ENCODE peak calls at places on chromosomes 11 and 22, in five cellular contexts. One of them, this sample, is unnamed.

GRCh38 chr11:93563857-93564256 is 20.7 kb upstream of the SMCO4 start:
- DNase-seq in HepG2: no peak
- DNase-seq in NB4: no peak
- DNase-seq in K562: no peak
- DNase-seq in A549: no peak
- DNase-seq in this sample: no peak

GRCh38 chr11:116736763-116737162 is 36.0 kb downstream of the BUD13 start:
- DNase-seq in HepG2: peak; percentile 60
- DNase-seq in A549: peak; percentile 33
- DNase-seq in NB4: peak; percentile 34
- DNase-seq in K562: peak; percentile 56
- DNase-seq in this sample: no peak

GRCh38 chr22:31206896-31207687 is 5.0 kb upstream of the LIMK2 start:
- DNase-seq in A549: no peak
- DNase-seq in NB4: no peak
- DNase-seq in K562: no peak
- DNase-seq in HepG2: no peak
- DNase-seq in this sample: no peak

GRCh38 chr11:67776834-67777530 is 102.6 kb upstream of the ALDH3B2 start:
- DNase-seq in NB4: no peak
- DNase-seq in K562: no peak
- DNase-seq in A549: no peak
- DNase-seq in HepG2: no peak
- DNase-seq in this sample: no peak

GRCh38 chr22:40289991-40290459 is 56.3 kb upstream of the ADSL start:
- DNase-seq in NB4: no peak
- DNase-seq in K562: no peak
- DNase-seq in A549: no peak
- DNase-seq in HepG2: no peak
- DNase-seq in this sample: no peak

GRCh38 chr11:44150395-44150794 is 54.9 kb downstream of the EXT2 start:
- DNase-seq in K562: no peak
- DNase-seq in HepG2: no peak
- DNase-seq in A549: no peak
- DNase-seq in NB4: no peak
- DNase-seq in this sample: no peak

GRCh38 chr22:23070418-23071162 is at the start of gene GNAZ:
- DNase-seq in NB4: peak; percentile 14
- DNase-seq in K562: no peak
- DNase-seq in A549: no peak
- DNase-seq in HepG2: no peak
- DNase-seq in this sample: no peak

GRCh38 chr11:65432133-65432650 is 9.6 kb downstream of the NEAT1 start:
- DNase-seq in K562: no peak
- DNase-seq in NB4: no peak
- DNase-seq in HepG2: no peak
- DNase-seq in A549: no peak
- DNase-seq in this sample: peak; percentile 26

GRCh38 chr22:30381250-30381649 is 6.0 kb downstream of the RNF215 start:
- DNase-seq in K562: no peak
- DNase-seq in HepG2: no peak
- DNase-seq in NB4: no peak
- DNase-seq in A549: no peak
- DNase-seq in this sample: no peak

GRCh38 chr11:13343931-13344717 is 66.5 kb downstream of the BMAL1 start:
- DNase-seq in HepG2: peak; percentile 64
- DNase-seq in A549: peak; percentile 74
- DNase-seq in NB4: peak; percentile 70
- DNase-seq in K562: peak; percentile 75
- DNase-seq in this sample: peak; percentile 70

GRCh38 chr11:128904872-128905344 is 13.8 kb downstream of the KCNJ5 start:
- DNase-seq in K562: no peak
- DNase-seq in NB4: peak; percentile 91
- DNase-seq in HepG2: no peak
- DNase-seq in A549: peak; percentile 50
- DNase-seq in this sample: peak; percentile 29

GRCh38 chr22:32120603-32121002 is 38.5 kb downstream of the C22orf42 start:
- DNase-seq in K562: no peak
- DNase-seq in NB4: no peak
- DNase-seq in A549: no peak
- DNase-seq in HepG2: no peak
- DNase-seq in this sample: no peak

GRCh38 chr11:41522391-41522790 is 62.9 kb upstream of the LRRC4C start:
- DNase-seq in HepG2: no peak
- DNase-seq in NB4: no peak
- DNase-seq in A549: no peak
- DNase-seq in K562: no peak
- DNase-seq in this sample: no peak

GRCh38 chr22:35625763-35626162 is 8.6 kb upstream of the MB start:
- DNase-seq in K562: no peak
- DNase-seq in NB4: no peak
- DNase-seq in HepG2: no peak
- DNase-seq in A549: no peak
- DNase-seq in this sample: no peak

GRCh38 chr11:107666911-107667568 is 44.8 kb downstream of the SLN start:
- DNase-seq in HepG2: no peak
- DNase-seq in NB4: no peak
- DNase-seq in A549: no peak
- DNase-seq in K562: no peak
- DNase-seq in this sample: no peak

GRCh38 chr11:61516675-61517516 is 8.3 kb downstream of the LRRC10B start:
- DNase-seq in K562: peak; percentile 61
- DNase-seq in HepG2: peak; percentile 8
- DNase-seq in A549: peak; percentile 86
- DNase-seq in NB4: peak; percentile 53
- DNase-seq in this sample: peak; percentile 42

GRCh38 chr22:48660104-48660794 is 1167.4 kb downstream of the BRD1 start:
- DNase-seq in HepG2: no peak
- DNase-seq in NB4: no peak
- DNase-seq in A549: no peak
- DNase-seq in K562: no peak
- DNase-seq in this sample: no peak

GRCh38 chr22:25966448-25966913 is 202.8 kb upstream of the SEZ6L start:
- DNase-seq in K562: no peak
- DNase-seq in NB4: peak; percentile 39
- DNase-seq in HepG2: no peak
- DNase-seq in A549: no peak
- DNase-seq in this sample: no peak

GRCh38 chr11:103871923-103872551 is 164.4 kb upstream of the DDI1 start:
- DNase-seq in A549: no peak
- DNase-seq in HepG2: no peak
- DNase-seq in K562: no peak
- DNase-seq in NB4: no peak
- DNase-seq in this sample: no peak

GRCh38 chr22:31150615-31151014 is 9.4 kb upstream of the RNF185 start:
- DNase-seq in NB4: no peak
- DNase-seq in A549: no peak
- DNase-seq in K562: no peak
- DNase-seq in HepG2: peak; percentile 60
- DNase-seq in this sample: no peak

GRCh38 chr11:112826026-112826425 is 135.2 kb upstream of the NCAM1 start:
- DNase-seq in K562: no peak
- DNase-seq in A549: no peak
- DNase-seq in HepG2: no peak
- DNase-seq in NB4: no peak
- DNase-seq in this sample: no peak

GRCh38 chr11:85934599-85935169 is 79.5 kb downstream of the CCDC83 start:
- DNase-seq in A549: no peak
- DNase-seq in HepG2: no peak
- DNase-seq in K562: no peak
- DNase-seq in NB4: no peak
- DNase-seq in this sample: no peak

GRCh38 chr11:64764753-64765152 is 5.0 kb upstream of the PYGM start:
- DNase-seq in NB4: no peak
- DNase-seq in K562: no peak
- DNase-seq in A549: no peak
- DNase-seq in HepG2: no peak
- DNase-seq in this sample: no peak

GRCh38 chr22:18077639-18078328 is at the start of gene PEX26:
- DNase-seq in K562: peak; percentile 98
- DNase-seq in HepG2: peak; percentile 92
- DNase-seq in NB4: peak; percentile 98
- DNase-seq in A549: peak; percentile 82
- DNase-seq in this sample: peak; percentile 93

GRCh38 chr11:92130432-92130831 is 94.2 kb upstream of the FAT3 start:
- DNase-seq in A549: no peak
- DNase-seq in HepG2: no peak
- DNase-seq in K562: no peak
- DNase-seq in NB4: no peak
- DNase-seq in this sample: no peak

GRCh38 chr22:40051322-40051721 is 56.6 kb downstream of the FAM83F start:
- DNase-seq in HepG2: no peak
- DNase-seq in NB4: peak; percentile 52
- DNase-seq in K562: peak; percentile 60
- DNase-seq in A549: no peak
- DNase-seq in this sample: no peak

GRCh38 chr11:86143429-86144030 is 74.6 kb upstream of the PICALM start:
- DNase-seq in K562: peak; percentile 92
- DNase-seq in HepG2: no peak
- DNase-seq in NB4: peak; percentile 66
- DNase-seq in A549: no peak
- DNase-seq in this sample: no peak

GRCh38 chr11:73047773-73048371 is 94.2 kb downstream of the FCHSD2 start:
- DNase-seq in NB4: no peak
- DNase-seq in K562: no peak
- DNase-seq in HepG2: no peak
- DNase-seq in A549: no peak
- DNase-seq in this sample: peak; percentile 34

GRCh38 chr11:29333993-29334780 is 682.6 kb downstream of the KCNA4 start:
- DNase-seq in A549: peak; percentile 61
- DNase-seq in K562: peak; percentile 1
- DNase-seq in HepG2: peak; percentile 32
- DNase-seq in NB4: peak; percentile 44
- DNase-seq in this sample: peak; percentile 61

GRCh38 chr11:9783986-9784385 is 120.1 kb downstream of the SWAP70 start:
- DNase-seq in A549: no peak
- DNase-seq in NB4: no peak
- DNase-seq in K562: no peak
- DNase-seq in HepG2: no peak
- DNase-seq in this sample: no peak

GRCh38 chr11:63572026-63572688 is 9.0 kb upstream of the PLAAT2 start:
- DNase-seq in A549: no peak
- DNase-seq in K562: no peak
- DNase-seq in HepG2: no peak
- DNase-seq in NB4: peak; percentile 52
- DNase-seq in this sample: no peak

GRCh38 chr11:55481416-55481815 is 72.9 kb upstream of the OR4C15 start:
- DNase-seq in NB4: no peak
- DNase-seq in K562: no peak
- DNase-seq in A549: no peak
- DNase-seq in HepG2: no peak
- DNase-seq in this sample: no peak

DNA sequence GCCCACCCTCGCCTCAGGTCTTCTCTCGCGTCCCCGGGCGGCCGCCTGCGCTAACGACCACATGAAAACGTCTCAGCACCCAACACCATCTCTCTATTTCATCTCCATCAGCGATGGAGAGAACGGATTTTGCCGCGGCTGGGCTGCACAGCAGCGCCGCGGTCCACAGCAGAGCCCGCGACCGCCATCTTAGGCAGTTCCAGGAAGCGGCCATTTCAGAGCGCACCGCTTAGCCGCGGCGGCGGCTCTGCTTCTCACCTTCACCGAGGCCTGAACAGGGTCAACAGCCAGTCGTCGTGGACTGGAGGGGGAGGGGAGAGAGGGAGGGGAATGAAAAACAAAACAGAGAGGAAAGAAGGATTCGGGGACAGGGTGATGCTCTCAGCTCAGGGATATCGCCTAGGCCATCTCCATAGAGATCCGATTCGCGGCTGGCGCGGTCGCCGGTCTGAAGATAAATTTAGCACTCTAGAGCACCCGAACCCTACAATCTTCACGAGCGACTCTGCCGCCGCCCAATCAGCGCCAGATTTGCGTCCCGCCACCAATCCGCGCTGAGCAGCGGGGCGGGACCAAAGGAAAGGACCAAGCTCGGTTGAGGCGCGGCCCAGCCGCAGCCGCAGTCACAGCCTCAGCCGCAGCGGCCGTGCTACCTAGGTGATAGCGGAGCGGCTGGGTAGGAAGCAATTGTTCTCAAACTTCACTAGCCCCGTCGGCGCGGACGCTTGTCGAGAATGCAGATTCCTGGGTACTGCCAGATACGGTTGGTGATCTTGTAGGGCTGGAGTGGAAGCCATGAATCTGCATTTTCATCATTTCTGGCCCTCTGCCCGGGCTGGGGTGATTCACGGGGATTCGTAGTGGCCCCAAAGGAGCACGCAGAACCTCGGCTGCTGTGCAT is at the start of gene ZBED5:
- DNase-seq in A549: peak; percentile 87
- DNase-seq in NB4: peak; percentile 98
- DNase-seq in HepG2: peak; percentile 92
- DNase-seq in K562: peak; percentile 99
- DNase-seq in this sample: peak; percentile 99
- TF ChIP-seq MYC in A549: no peak
- TF ChIP-seq MYC in NB4: peak; percentile 29
- TF ChIP-seq MYC in HepG2: peak; percentile 54
- TF ChIP-seq MYC in K562: no peak
- TF ChIP-seq MYC in this sample: no peak

DNA sequence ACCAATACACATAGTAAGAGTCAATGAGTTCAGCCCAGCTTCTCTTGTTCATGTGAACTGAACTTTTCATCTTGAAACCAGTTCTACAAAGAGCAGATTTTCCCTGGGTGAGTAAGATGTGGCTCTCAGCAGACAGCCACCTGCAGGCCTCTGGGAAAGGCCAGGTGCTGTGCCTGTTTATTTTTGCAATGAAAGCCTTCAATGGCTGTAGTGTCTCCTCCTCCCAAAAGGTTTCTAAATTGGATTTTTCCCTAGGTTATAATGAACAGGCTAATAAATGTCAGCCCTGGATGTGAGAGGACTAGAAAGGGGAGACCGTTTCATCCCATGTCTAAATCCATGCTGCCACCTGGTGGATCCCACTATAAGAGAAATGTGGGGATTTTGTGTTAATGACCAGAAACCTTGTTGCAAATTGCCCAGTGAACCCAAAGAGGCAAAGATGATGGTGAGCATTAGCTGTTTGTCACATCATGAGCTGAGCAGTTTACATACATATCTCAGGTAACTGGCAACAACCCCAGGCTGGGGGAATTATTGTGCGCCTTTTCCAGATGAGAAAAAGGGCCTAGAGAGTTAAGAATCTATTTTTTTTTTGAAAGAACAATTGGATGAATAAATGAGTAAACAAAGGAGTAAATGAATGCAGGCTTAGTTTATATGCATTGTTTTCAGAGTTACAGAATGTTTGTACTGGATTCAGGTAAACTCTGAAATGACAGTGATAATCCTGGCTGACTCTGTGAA is 12.7 kb downstream of the C11orf91 start:
- DNase-seq in NB4: peak; percentile 67
- DNase-seq in HepG2: peak; percentile 60
- DNase-seq in A549: peak; percentile 70
- DNase-seq in K562: peak; percentile 72
- DNase-seq in this sample: peak; percentile 75
- TF ChIP-seq MYC in NB4: no peak
- TF ChIP-seq MYC in HepG2: no peak
- TF ChIP-seq MYC in A549: no peak
- TF ChIP-seq MYC in K562: no peak
- TF ChIP-seq MYC in this sample: no peak

GRCh38 chr11:1405186-1406020 is 15.7 kb downstream of the BRSK2 start:
- DNase-seq in HepG2: no peak
- DNase-seq in K562: no peak
- DNase-seq in A549: no peak
- DNase-seq in NB4: no peak
- DNase-seq in this sample: no peak
- TF ChIP-seq MYC in HepG2: no peak
- TF ChIP-seq MYC in K562: no peak
- TF ChIP-seq MYC in A549: no peak
- TF ChIP-seq MYC in NB4: no peak
- TF ChIP-seq MYC in this sample: no peak

GRCh38 chr22:42967933-42968332 is 47.0 kb downstream of the PACSIN2 start:
- DNase-seq in NB4: peak; percentile 77
- DNase-seq in K562: peak; percentile 62
- DNase-seq in A549: no peak
- DNase-seq in HepG2: no peak
- DNase-seq in this sample: no peak
- TF ChIP-seq MYC in NB4: no peak
- TF ChIP-seq MYC in K562: no peak
- TF ChIP-seq MYC in A549: no peak
- TF ChIP-seq MYC in HepG2: no peak
- TF ChIP-seq MYC in this sample: no peak

This sample was measured in endothelial cell of umbilical vein.